ENCODE peak calls at places on chromosomes 7 and 10, in five cellular contexts. One of them, this sample, is unnamed.
A peak's percentile ranks its signal among the peaks of the same experiment; 100 is the strongest.

GRCh38 chr7:18257711-18258110 is 230.1 kb upstream of the PRPS1L1 start:
- DNase-seq in OCI-LY7: no peak
- DNase-seq in SK-MEL-5: peak; percentile 54
- DNase-seq in CD8-positive, alpha-beta T cell: no peak
- DNase-seq in globus pallidus: no peak
- DNase-seq in this sample: no peak

GRCh38 chr7:70520604-70521003 is 611.3 kb upstream of the GALNT17 start:
- DNase-seq in OCI-LY7: no peak
- DNase-seq in SK-MEL-5: no peak
- DNase-seq in CD8-positive, alpha-beta T cell: no peak
- DNase-seq in globus pallidus: no peak
- DNase-seq in this sample: no peak

GRCh38 chr10:94613-95012 is 40.6 kb upstream of the ZMYND11 start:
- DNase-seq in OCI-LY7: no peak
- DNase-seq in SK-MEL-5: no peak
- DNase-seq in CD8-positive, alpha-beta T cell: no peak
- DNase-seq in globus pallidus: no peak
- DNase-seq in this sample: no peak

GRCh38 chr10:7895699-7896090 is 77.4 kb downstream of the TAF3 start:
- DNase-seq in OCI-LY7: no peak
- DNase-seq in SK-MEL-5: no peak
- DNase-seq in CD8-positive, alpha-beta T cell: no peak
- DNase-seq in globus pallidus: no peak
- DNase-seq in this sample: no peak

GRCh38 chr10:46305430-46305808 is 18.6 kb downstream of the ANTXRL start:
- DNase-seq in OCI-LY7: no peak
- DNase-seq in SK-MEL-5: no peak
- DNase-seq in CD8-positive, alpha-beta T cell: no peak
- DNase-seq in globus pallidus: no peak
- DNase-seq in this sample: no peak

GRCh38 chr10:132837905-132838304 is 52.0 kb upstream of the NKX6-2 start:
- DNase-seq in OCI-LY7: no peak
- DNase-seq in SK-MEL-5: no peak
- DNase-seq in CD8-positive, alpha-beta T cell: no peak
- DNase-seq in globus pallidus: no peak
- DNase-seq in this sample: no peak

GRCh38 chr7:158740657-158741293 is 36.2 kb upstream of the NCAPG2 start:
- DNase-seq in OCI-LY7: no peak
- DNase-seq in SK-MEL-5: no peak
- DNase-seq in CD8-positive, alpha-beta T cell: no peak
- DNase-seq in globus pallidus: no peak
- DNase-seq in this sample: no peak

GRCh38 chr7:39587393-39587792 is 21.2 kb downstream of the YAE1 start:
- DNase-seq in OCI-LY7: no peak
- DNase-seq in SK-MEL-5: no peak
- DNase-seq in CD8-positive, alpha-beta T cell: no peak
- DNase-seq in globus pallidus: no peak
- DNase-seq in this sample: no peak

GRCh38 chr10:69574571-69574978 is 1.4 kb upstream of the NEUROG3 start:
- DNase-seq in OCI-LY7: no peak
- DNase-seq in SK-MEL-5: no peak
- DNase-seq in CD8-positive, alpha-beta T cell: no peak
- DNase-seq in globus pallidus: no peak
- DNase-seq in this sample: no peak

GRCh38 chr7:1669954-1670893 is at the start of gene ELFN1:
- DNase-seq in OCI-LY7: no peak
- DNase-seq in SK-MEL-5: no peak
- DNase-seq in CD8-positive, alpha-beta T cell: no peak
- DNase-seq in globus pallidus: no peak
- DNase-seq in this sample: peak; percentile 21

This sample was measured in NCI-H2227 treated with DMSO at 0.1 percent for 48 hours.